ENCODE peak calls at places on chromosomes 4 and X, in five cellular contexts. D is hepatocyte, U is SK-N-SH, Z is K562, F is OCI-LY7. A is an unnamed sample. For H3K4me1, the result is how much of the 10 kb centered on the place peaks cover.

GRCh38 chr4:31467781-31468180 is 747.6 kb downstream of the PCDH7 start:
- DNase-seq in U (no peak), Z (no peak), F (no peak), D (no peak), A (no peak)

GRCh38 chrX:22159071-22159470 is 113.6 kb upstream of the CBLL2 start:
- DNase-seq in Z (no peak), D (no peak), U (no peak), F (no peak), A (no peak)

GRCh38 chr4:150126880-150127236 is 48.6 kb downstream of the DCLK2 start:
- DNase-seq in U (no peak), D (no peak), Z (no peak), F (no peak), A (no peak)

GRCh38 chr4:181143241-181143854 is 1099.9 kb upstream of the TENM3 start:
- DNase-seq in D (peak), U (peak), F (peak), Z (peak), A (peak)

GRCh38 chr4:16794816-16795445 is 103.5 kb downstream of the LDB2 start:
- DNase-seq in F (peak), D (peak), Z (peak), U (peak), A (peak)

GRCh38 chrX:55118574-55118973 is 29.8 kb downstream of the PAGE2 start:
- DNase-seq in Z (no peak), D (no peak), U (no peak), F (no peak), A (no peak)

GRCh38 chr4:136186650-136187049 is 1345.6 kb downstream of the PCDH18 start:
- DNase-seq in D (no peak), Z (no peak), U (no peak), F (no peak), A (no peak)

GRCh38 chr4:102610476-102610875 is 109.3 kb downstream of the NFKB1 start:
- DNase-seq in F (no peak), D (no peak), U (no peak), Z (no peak), A (no peak)

GRCh38 chrX:153400146-153401132 is 711 bp downstream of the PNMA6E start:
- DNase-seq in U (peak), Z (peak), D (no peak), F (peak), A (peak)

GRCh38 chr4:153466637-153467153 is 535 bp downstream of the TMEM131L start:
- DNase-seq in Z (no peak), U (peak), D (no peak), F (peak), A (peak)

GRCh38 chr4:138367942-138368341 is 125.8 kb upstream of the SLC7A11 start:
- DNase-seq in U (no peak), D (no peak), F (no peak), Z (no peak), A (no peak)

GRCh38 chr4:3880595-3881120 is 114.5 kb downstream of the ADRA2C start:
- DNase-seq in U (peak), Z (peak), F (peak), D (peak), A (peak)

GRCh38 chr4:144645621-144646522 is at the start of gene HHIP:
- DNase-seq in U (peak), F (no peak), D (peak), Z (peak), A (no peak)

GRCh38 chr4:113540859-113541258 is 220.7 kb downstream of the CAMK2D start:
- DNase-seq in F (no peak), Z (no peak), D (peak), U (no peak), A (no peak)

GRCh38 chr4:136395212-136395722 is 1137.0 kb downstream of the PCDH18 start:
- DNase-seq in F (no peak), U (peak), D (no peak), Z (no peak), A (no peak)

GRCh38 chr4:146179784-146180405 is 4.4 kb downstream of the LSM6 start:
- DNase-seq in U (no peak), D (no peak), Z (no peak), F (no peak), A (no peak)

GRCh38 chr4:146175541-146176453 is at the start of gene LSM6:
- DNase-seq in D (peak), U (peak), Z (peak), F (peak), A (peak)
- H3K4me1 ChIP-seq in D (under half), U (under half), Z (under half), F (under half), A (half or more)

GRCh38 chrX:129984196-129984962 is 1.9 kb downstream of the BCORL1 start:
- DNase-seq in D (peak), F (peak), Z (peak), U (peak), A (peak)
- H3K4me2 ChIP-seq in D (peak), F (peak), Z (peak), U (peak), A (peak)

GRCh38 chr4:15668566-15669435 is 12.8 kb upstream of the FAM200B start:
- DNase-seq in Z (no peak), D (no peak), U (no peak), F (no peak), A (no peak)
- H3K4me1 ChIP-seq in Z (under half), D (under half), U (under half), F (under half), A (under half)

GRCh38 chrX:154544885-154545284 is 1.8 kb downstream of the G6PD start:
- DNase-seq in Z (no peak), D (no peak), F (no peak), U (no peak), A (no peak)

GRCh38 chrX:154541589-154541895 is 5.1 kb downstream of the G6PD start:
- DNase-seq in F (no peak), Z (no peak), U (no peak), D (no peak), A (no peak)

GRCh38 chrX:154540897-154541535 is 5.6 kb downstream of the G6PD start:
- DNase-seq in Z (no peak), U (no peak), D (peak), F (no peak), A (no peak)

GRCh38 chrX:154542723-154543424 is 3.8 kb downstream of the G6PD start:
- DNase-seq in F (no peak), D (no peak), U (no peak), Z (no peak), A (no peak)

GRCh38 chrX:154541896-154542722 is 4.5 kb downstream of the G6PD start:
- DNase-seq in U (no peak), F (no peak), Z (peak), D (peak), A (peak)
- H3K4me2 ChIP-seq in U (peak), F (no peak), Z (peak), D (peak), A (no peak)

A was measured in Karpas-422.